ENCODE peak calls at places on chromosomes 3 and 15, in ten cellular contexts. E is body of pancreas, G is HFF-Myc, T is lower lobe of right lung, P is psoas muscle, M is heart left ventricle, X is HCT116, U is AG04449, C is brain microvascular endothelial cell, D is AG04450. V is an unnamed sample.

GRCh38 chr15:85462029-85462428 is 81.6 kb downstream of the AKAP13 start:
- DNase-seq in C (no peak), X (no peak), G (no peak), T (no peak), D (no peak), M (no peak), P (no peak), E (no peak), U (no peak), V (no peak)

GRCh38 chr3:148816971-148817519 is 10.6 kb upstream of the CPB1 start:
- DNase-seq in U (no peak), G (no peak), M (no peak), T (no peak), C (no peak), E (no peak), D (no peak), P (no peak), X (no peak), V (no peak)

GRCh38 chr3:126337980-126338651 is 19.1 kb downstream of the KLF15 start:
- DNase-seq in C (no peak), T (peak), G (no peak), D (no peak), E (no peak), U (no peak), X (no peak), P (no peak), M (no peak), V (no peak)

GRCh38 chr15:73540161-73540560 is 93.0 kb downstream of the NPTN start:
- DNase-seq in M (no peak), T (no peak), G (no peak), D (no peak), P (no peak), U (no peak), X (no peak), E (no peak), C (no peak), V (peak)

GRCh38 chr3:71423151-71423906 is 160.2 kb downstream of the FOXP1 start:
- DNase-seq in M (peak), C (no peak), P (no peak), X (no peak), G (peak), T (no peak), E (peak), U (no peak), D (no peak), V (peak)

GRCh38 chr15:80093854-80094418 is 34.5 kb downstream of the ZFAND6 start:
- DNase-seq in T (peak), E (peak), U (no peak), P (no peak), C (no peak), G (no peak), X (no peak), D (no peak), M (peak), V (peak)

GRCh38 chr3:52444860-52445793 is at the start of gene SEMA3G:
- DNase-seq in D (no peak), G (no peak), E (peak), X (peak), M (peak), C (peak), T (peak), U (no peak), P (peak), V (peak)

GRCh38 chr15:59443341-59444081 is 5.5 kb downstream of the FAM81A start:
- DNase-seq in X (no peak), G (no peak), M (no peak), P (no peak), T (no peak), E (no peak), D (no peak), U (no peak), C (no peak), V (no peak)

GRCh38 chr15:53102483-53102882 is 312.3 kb upstream of the ONECUT1 start:
- DNase-seq in T (no peak), D (no peak), P (no peak), M (no peak), C (no peak), X (no peak), U (no peak), G (no peak), E (no peak), V (no peak)

GRCh38 chr3:45943207-45943846 is at the start of gene CXCR6:
- DNase-seq in T (no peak), P (no peak), M (no peak), G (no peak), E (no peak), X (no peak), C (no peak), D (no peak), U (no peak), V (peak)

GRCh38 chr3:193662757-193663322 is 69.8 kb downstream of the OPA1 start:
- DNase-seq in X (no peak), M (no peak), E (no peak), T (no peak), D (no peak), G (no peak), U (no peak), C (no peak), P (no peak), V (no peak)

GRCh38 chr3:50632450-50632849 is 15.5 kb downstream of the MAPKAPK3 start:
- DNase-seq in T (no peak), D (no peak), G (no peak), E (no peak), C (no peak), M (no peak), P (no peak), X (no peak), U (no peak), V (no peak)

GRCh38 chr15:100903191-100903590 is 16.0 kb upstream of the LRRK1 start:
- DNase-seq in G (no peak), M (no peak), X (no peak), T (no peak), P (no peak), D (no peak), U (no peak), C (no peak), E (no peak), V (no peak)

GRCh38 chr3:11136871-11137626 is 17.2 kb upstream of the HRH1 start:
- DNase-seq in T (no peak), G (peak), P (peak), X (peak), U (peak), C (peak), E (no peak), D (peak), M (no peak), V (peak)

GRCh38 chr15:91077029-91077428 is 23.0 kb upstream of the SV2B start:
- DNase-seq in M (no peak), T (no peak), X (no peak), E (no peak), D (no peak), U (no peak), P (no peak), G (no peak), C (no peak), V (no peak)

GRCh38 chr3:185595520-185595919 is 9.4 kb downstream of the SENP2 start:
- DNase-seq in M (no peak), C (no peak), P (no peak), X (no peak), T (no peak), D (no peak), E (no peak), G (no peak), U (no peak), V (no peak)

GRCh38 chr15:71183063-71183462 is 67.8 kb downstream of the THSD4 start:
- DNase-seq in E (no peak), X (no peak), T (no peak), M (no peak), D (no peak), G (no peak), C (no peak), U (no peak), P (no peak), V (no peak)

GRCh38 chr3:55484191-55484644 is 2.9 kb downstream of the WNT5A start:
- DNase-seq in E (no peak), T (no peak), M (no peak), D (no peak), U (no peak), C (no peak), P (no peak), X (no peak), G (no peak), V (no peak)

GRCh38 chr3:55481918-55482495 is 5.1 kb downstream of the WNT5A start:
- DNase-seq in E (peak), G (no peak), C (peak), P (peak), X (no peak), D (no peak), M (peak), U (no peak), T (no peak), V (peak)

GRCh38 chr3:55481067-55481917 is 5.8 kb downstream of the WNT5A start:
- DNase-seq in P (peak), M (peak), X (no peak), G (no peak), C (peak), D (no peak), U (no peak), T (peak), E (peak), V (peak)

GRCh38 chr3:55483196-55484095 is 3.7 kb downstream of the WNT5A start:
- DNase-seq in C (no peak), M (no peak), E (no peak), X (no peak), U (no peak), P (no peak), T (no peak), D (no peak), G (no peak), V (no peak)

DNA sequence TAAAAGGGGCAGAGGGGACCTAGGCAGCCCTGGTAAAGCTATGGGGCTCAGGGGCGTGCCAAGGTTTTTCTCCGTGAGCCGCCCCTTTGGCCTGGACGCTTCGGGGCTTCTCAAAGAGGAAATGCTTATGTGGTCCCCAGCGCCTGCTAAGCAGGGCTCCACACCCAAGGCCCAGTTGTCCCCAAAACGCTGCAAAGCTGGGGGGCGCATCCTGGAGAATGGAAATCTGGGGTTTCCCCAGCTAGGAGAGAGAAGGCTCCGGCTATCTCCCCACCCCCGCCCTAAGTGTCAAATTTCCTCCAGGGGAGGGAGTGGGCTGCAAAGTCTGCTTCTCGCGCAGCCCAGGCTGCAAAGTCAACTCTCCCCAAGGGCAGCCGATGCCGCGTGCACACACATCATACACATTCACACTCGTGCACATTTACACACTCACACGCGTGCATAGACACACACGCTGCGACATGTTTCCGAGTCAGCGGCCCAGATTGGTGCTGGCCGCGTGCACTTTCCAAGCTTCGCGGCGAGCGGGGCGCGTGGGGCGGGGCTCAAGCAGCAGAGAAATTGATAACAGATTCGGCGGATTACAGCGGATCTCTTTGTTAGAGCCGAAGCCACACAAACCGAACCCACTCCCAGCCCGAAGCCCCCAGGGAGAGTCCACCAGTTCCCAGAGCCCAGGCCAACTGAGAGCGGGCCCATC is 4.5 kb downstream of the WNT5A start:
- DNase-seq in P (no peak), T (no peak), X (no peak), E (no peak), G (no peak), M (peak), D (no peak), C (peak), U (no peak), V (peak)
- H3K4me3 ChIP-seq in P (peak), T (peak), X (no peak), E (no peak), G (peak), M (peak), D (peak), C (peak), U (peak), V (peak)

DNA sequence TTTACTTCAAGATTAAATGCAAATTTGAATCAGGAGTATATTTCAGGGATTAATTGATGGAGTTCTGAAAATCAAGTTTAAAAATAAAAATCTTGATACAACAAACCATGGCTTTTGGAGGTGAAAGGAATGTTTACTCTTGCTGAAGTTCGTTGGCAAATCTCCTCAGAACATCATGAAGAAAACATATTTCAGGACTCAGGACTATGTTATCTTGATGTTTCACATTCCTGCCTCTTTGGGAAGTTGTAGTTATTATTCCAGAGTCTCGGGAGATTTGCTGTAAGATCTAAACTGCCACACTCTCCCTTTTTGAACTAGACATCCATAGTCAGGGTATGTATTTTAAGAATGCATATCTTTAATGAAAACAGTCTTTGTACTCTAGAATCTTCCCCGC is 271.2 kb downstream of the RBMS3 start:
- DNase-seq in T (no peak), X (no peak), G (no peak), D (no peak), P (no peak), C (peak), M (no peak), E (no peak), U (no peak), V (no peak)
- TF ChIP-seq CTCF in T (no peak), X (no peak), G (no peak), D (no peak), P (no peak), C (no peak), M (no peak), E (no peak), U (no peak), V (no peak)

GRCh38 chr3:170130532-170130931 is 51.0 kb downstream of the PHC3 start:
- DNase-seq in C (no peak), D (no peak), U (no peak), T (no peak), P (no peak), X (no peak), E (no peak), G (no peak), M (no peak), V (no peak)

GRCh38 chr3:170132335-170132734 is 49.2 kb downstream of the PHC3 start:
- DNase-seq in U (no peak), T (no peak), C (no peak), P (no peak), M (no peak), E (no peak), X (no peak), G (no peak), D (no peak), V (peak)

GRCh38 chr3:170128259-170128976 is 53.1 kb downstream of the PHC3 start:
- DNase-seq in P (no peak), U (no peak), D (no peak), C (no peak), G (no peak), M (no peak), X (no peak), E (no peak), T (no peak), V (no peak)

GRCh38 chr3:170128977-170129431 is 52.5 kb downstream of the PHC3 start:
- DNase-seq in E (no peak), G (no peak), D (no peak), M (no peak), P (no peak), C (no peak), T (no peak), U (no peak), X (no peak), V (peak)
- H3K4me3 ChIP-seq in E (no peak), G (no peak), D (no peak), M (no peak), P (no peak), C (no peak), T (no peak), U (no peak), X (no peak), V (no peak)

DNA sequence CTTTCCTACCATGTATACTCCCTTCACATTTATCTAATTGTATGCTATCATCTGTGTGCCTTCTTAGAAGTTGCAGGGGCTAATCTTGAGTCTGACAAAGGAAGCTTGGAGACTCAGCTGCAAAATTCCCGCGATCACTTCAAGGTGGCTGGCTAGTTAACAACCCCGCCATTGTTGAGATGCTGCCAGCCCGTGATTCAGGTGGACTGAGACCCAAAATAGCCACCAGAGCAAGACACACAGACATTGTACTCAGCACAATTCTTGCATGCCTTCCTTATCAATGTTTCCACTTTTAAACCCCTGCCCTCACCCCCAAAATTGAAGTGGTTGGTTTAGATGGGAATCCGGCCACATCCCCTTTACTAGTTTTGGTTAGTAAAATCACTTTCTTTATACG is 225.8 kb upstream of the ZNF717 start:
- DNase-seq in M (no peak), E (no peak), C (no peak), P (no peak), U (no peak), X (no peak), G (no peak), D (no peak), T (no peak), V (no peak)
- TF ChIP-seq CTCF in M (no peak), E (no peak), C (no peak), P (no peak), U (no peak), X (no peak), G (no peak), D (no peak), T (no peak), V (no peak)

GRCh38 chr3:110248666-110249065 is 823.0 kb upstream of the NECTIN3 start:
- DNase-seq in X (no peak), E (no peak), C (no peak), U (no peak), M (no peak), P (no peak), T (no peak), D (no peak), G (no peak), V (peak)

GRCh38 chr3:110243081-110243480 is 828.5 kb upstream of the NECTIN3 start:
- DNase-seq in M (no peak), C (peak), E (no peak), D (peak), P (no peak), G (peak), T (no peak), X (no peak), U (peak), V (peak)

DNA sequence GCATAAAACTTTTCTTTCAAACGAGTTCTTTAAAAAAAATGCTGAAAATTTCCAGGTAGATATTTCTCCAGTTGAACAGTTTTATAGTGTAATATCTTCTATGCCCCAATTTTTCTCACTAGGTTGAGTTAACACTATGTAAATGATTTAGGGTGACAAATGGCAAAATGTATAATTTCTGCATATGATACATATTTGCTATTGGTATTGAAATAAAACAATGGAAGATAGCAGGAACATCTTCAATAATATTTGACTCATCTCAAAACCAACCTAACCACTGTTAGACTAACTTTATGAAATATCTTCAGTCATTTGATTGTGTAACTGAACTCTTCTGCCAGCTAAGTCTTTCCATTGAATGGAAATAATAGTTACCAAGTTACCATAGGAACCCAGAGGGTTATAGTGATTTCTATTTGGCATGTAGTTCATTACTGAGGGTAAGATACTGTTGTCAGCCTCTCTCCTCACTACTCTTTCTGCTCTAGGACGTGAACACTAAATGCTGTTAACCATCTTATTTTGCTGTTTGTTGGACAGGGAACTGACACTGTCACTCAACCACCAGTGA is 824.7 kb upstream of the NECTIN3 start:
- DNase-seq in C (no peak), D (no peak), T (no peak), X (no peak), E (no peak), P (no peak), M (no peak), U (no peak), G (no peak), V (peak)
- H3K4me3 ChIP-seq in C (no peak), D (no peak), T (no peak), X (no peak), E (no peak), P (no peak), M (no peak), U (no peak), G (no peak), V (no peak)

GRCh38 chr3:188664795-188665194 is 507.0 kb upstream of the TPRG1 start:
- DNase-seq in E (no peak), M (no peak), G (no peak), T (no peak), D (no peak), P (no peak), C (no peak), U (no peak), X (peak), V (peak)
- TF ChIP-seq CTCF in E (peak), M (peak), G (peak), T (peak), D (no peak), P (peak), C (peak), U (no peak), X (peak), V (peak)

DNA sequence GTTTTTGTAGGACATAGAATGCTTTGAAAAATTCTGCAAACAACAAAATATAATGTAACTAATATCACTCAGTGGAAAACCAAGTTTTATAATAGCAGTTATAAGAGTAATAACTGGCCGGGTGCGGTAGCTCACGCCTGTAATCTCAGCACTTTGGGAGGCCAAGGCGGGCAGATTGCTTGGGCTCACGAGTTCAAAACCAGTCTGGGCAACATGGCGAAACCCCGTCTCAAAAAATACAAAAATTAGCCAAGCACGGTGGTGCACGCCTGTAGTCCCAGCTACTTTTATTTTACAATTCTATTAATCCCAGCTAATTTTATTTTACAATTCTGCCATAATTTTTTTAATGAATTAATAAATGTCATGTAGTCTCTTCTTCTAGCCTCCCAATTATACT is 2.3 kb downstream of the DENND4A start:
- DNase-seq in G (no peak), X (no peak), C (no peak), D (no peak), T (no peak), M (no peak), U (no peak), E (no peak), P (no peak), V (no peak)
- H3K4me3 ChIP-seq in G (no peak), X (no peak), C (no peak), D (no peak), T (peak), M (no peak), U (no peak), E (no peak), P (peak), V (no peak)

DNA sequence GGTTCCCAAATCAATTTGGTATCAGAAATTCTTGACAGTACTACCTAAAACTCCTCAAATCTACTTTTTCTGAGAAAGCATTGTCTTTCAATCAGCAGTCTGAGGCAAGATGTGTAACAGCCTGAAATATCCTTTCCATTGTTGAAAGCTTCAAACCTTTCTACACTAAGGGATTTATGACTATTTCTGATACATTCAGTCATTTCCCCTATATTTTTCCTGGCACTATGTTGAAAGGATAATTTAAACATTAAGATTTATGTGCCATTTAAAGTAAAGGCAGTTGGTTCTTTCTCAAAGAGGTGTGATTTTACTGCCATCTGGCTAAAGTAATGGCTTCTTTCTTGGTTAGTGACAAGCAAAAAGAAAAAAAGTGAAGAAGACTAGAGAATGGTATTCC is 249.7 kb upstream of the COL8A1 start:
- DNase-seq in G (no peak), C (no peak), D (no peak), X (no peak), P (no peak), T (no peak), U (no peak), M (no peak), E (no peak), V (no peak)
- TF ChIP-seq CTCF in G (no peak), C (no peak), D (no peak), X (no peak), P (no peak), T (no peak), U (no peak), M (no peak), E (no peak), V (no peak)

V was measured in fibroblast of mammary gland.